ENCODE peak calls at places on chromosomes 7 and 10, in nine cellular contexts. N, H, Z, A, M, F, Q, I and U are unnamed samples.

GRCh38 chr7:27972272-27972671 is 208.3 kb downstream of the JAZF1 start:
- DNase-seq in N (peak; percentile 49), H (no peak), Z (no peak), A (no peak), M (no peak), F (no peak), Q (no peak), I (no peak), U (no peak)

GRCh38 chr7:80916770-80917681 is 1.8 kb downstream of the SEMA3C start:
- DNase-seq in N (no peak), H (peak; percentile 86), Z (peak; percentile 74), A (no peak), M (no peak), F (peak; percentile 72), Q (peak; percentile 15), I (peak; percentile 28), U (no peak)

GRCh38 chr10:97017474-97017903 is 168.3 kb downstream of the SLIT1 start:
- DNase-seq in N (no peak), H (no peak), Z (no peak), A (no peak), M (no peak), F (no peak), Q (no peak), I (no peak), U (no peak)

GRCh38 chr7:21159506-21159905 is 268.4 kb upstream of the SP4 start:
- DNase-seq in N (no peak), H (no peak), Z (no peak), A (no peak), M (no peak), F (no peak), Q (no peak), I (no peak), U (no peak)

GRCh38 chr10:112792487-112793196 is 157.4 kb upstream of the TCF7L2 start:
- DNase-seq in N (no peak), H (peak; percentile 25), Z (peak; percentile 34), A (no peak), M (no peak), F (peak; percentile 76), Q (no peak), I (no peak), U (no peak)

GRCh38 chr7:138610671-138611170 is 90.4 kb downstream of the SVOPL start:
- DNase-seq in N (no peak), H (no peak), Z (no peak), A (no peak), M (no peak), F (no peak), Q (no peak), I (no peak), U (no peak)

GRCh38 chr7:112414855-112415490 is 35.3 kb upstream of the IFRD1 start:
- DNase-seq in N (peak; percentile 20), H (no peak), Z (peak; percentile 47), A (no peak), M (no peak), F (peak; percentile 65), Q (peak; percentile 56), I (peak; percentile 70), U (no peak)

GRCh38 chr7:29327455-29327854 is 132.9 kb downstream of the CHN2 start:
- DNase-seq in N (no peak), H (no peak), Z (no peak), A (no peak), M (no peak), F (no peak), Q (no peak), I (peak; percentile 94), U (no peak)

GRCh38 chr10:34816067-34817002 is 1.2 kb upstream of the PARD3 start:
- DNase-seq in N (no peak), H (peak; percentile 45), Z (peak; percentile 39), A (no peak), M (no peak), F (peak; percentile 54), Q (no peak), I (no peak), U (peak; percentile 44)

GRCh38 chr10:132048294-132048667 is 17.5 kb upstream of the JAKMIP3 start:
- DNase-seq in N (no peak), H (no peak), Z (no peak), A (no peak), M (no peak), F (no peak), Q (no peak), I (peak; percentile 2), U (no peak)

GRCh38 chr7:48962821-48963505 is 38.6 kb downstream of the CDC14C start:
- DNase-seq in N (no peak), H (peak; percentile 18), Z (no peak), A (no peak), M (no peak), F (no peak), Q (no peak), I (no peak), U (no peak)

GRCh38 chr10:29689001-29689400 is 54.2 kb upstream of the SVIL start:
- DNase-seq in N (no peak), H (peak; percentile 81), Z (peak; percentile 71), A (no peak), M (no peak), F (peak; percentile 73), Q (peak; percentile 20), I (no peak), U (no peak)

GRCh38 chr7:17130281-17131059 is 168.0 kb upstream of the AHR start:
- DNase-seq in N (no peak), H (peak; percentile 90), Z (peak; percentile 74), A (no peak), M (no peak), F (peak; percentile 87), Q (peak; percentile 30), I (peak; percentile 21), U (no peak)

GRCh38 chr10:119859422-119860258 is 13.0 kb downstream of the MCMBP start:
- DNase-seq in N (no peak), H (peak; percentile 67), Z (peak; percentile 46), A (no peak), M (no peak), F (peak; percentile 67), Q (peak; percentile 57), I (peak; percentile 40), U (no peak)

GRCh38 chr7:151517601-151518104 is 2.0 kb downstream of the RHEB start:
- DNase-seq in N (no peak), H (no peak), Z (no peak), A (no peak), M (no peak), F (no peak), Q (no peak), I (no peak), U (no peak)

GRCh38 chr7:31372538-31372937 is 32.0 kb upstream of the NEUROD6 start:
- DNase-seq in N (no peak), H (no peak), Z (no peak), A (no peak), M (no peak), F (no peak), Q (no peak), I (no peak), U (no peak)

GRCh38 chr10:130728531-130729215 is 582.8 kb downstream of the TCERG1L start:
- DNase-seq in N (no peak), H (no peak), Z (no peak), A (no peak), M (no peak), F (no peak), Q (no peak), I (no peak), U (no peak)

GRCh38 chr10:70820976-70821750 is 5.4 kb downstream of the SGPL1 start:
- DNase-seq in N (no peak), H (no peak), Z (no peak), A (no peak), M (no peak), F (no peak), Q (no peak), I (no peak), U (no peak)

GRCh38 chr7:159107052-159107892 is 37.4 kb downstream of the VIPR2 start:
- DNase-seq in N (no peak), H (no peak), Z (no peak), A (no peak), M (no peak), F (no peak), Q (no peak), I (peak; percentile 37), U (no peak)

GRCh38 chr10:1551636-1552338 is 185.5 kb downstream of the ADARB2 start:
- DNase-seq in N (no peak), H (no peak), Z (no peak), A (no peak), M (no peak), F (no peak), Q (no peak), I (peak; percentile 87), U (no peak)

GRCh38 chr7:155251831-155252230 is 45.8 kb upstream of the INSIG1 start:
- DNase-seq in N (no peak), H (no peak), Z (no peak), A (no peak), M (no peak), F (no peak), Q (no peak), I (no peak), U (no peak)

GRCh38 chr10:74924251-74924954 is 98.0 kb downstream of the KAT6B start:
- DNase-seq in N (no peak), H (peak; percentile 89), Z (peak; percentile 93), A (no peak), M (no peak), F (peak; percentile 93), Q (no peak), I (no peak), U (no peak)

GRCh38 chr10:15485684-15486316 is 114.7 kb upstream of the FAM171A1 start:
- DNase-seq in N (no peak), H (peak; percentile 77), Z (peak; percentile 67), A (no peak), M (no peak), F (peak; percentile 93), Q (peak; percentile 24), I (no peak), U (no peak)

GRCh38 chr7:123241809-123242208 is 42.0 kb upstream of the SLC13A1 start:
- DNase-seq in N (no peak), H (no peak), Z (no peak), A (no peak), M (no peak), F (no peak), Q (no peak), I (peak; percentile 73), U (no peak)

GRCh38 chr10:89458760-89459159 is 44.4 kb downstream of the IFIT5 start:
- DNase-seq in N (no peak), H (no peak), Z (peak; percentile 16), A (no peak), M (no peak), F (peak; percentile 46), Q (no peak), I (no peak), U (no peak)

GRCh38 chr10:28090506-28090905 is 91.6 kb upstream of the ODAD2 start:
- DNase-seq in N (no peak), H (no peak), Z (no peak), A (no peak), M (no peak), F (no peak), Q (no peak), I (no peak), U (no peak)

GRCh38 chr7:40597517-40597916 is 462.7 kb downstream of the SUGCT start:
- DNase-seq in N (no peak), H (no peak), Z (no peak), A (no peak), M (no peak), F (no peak), Q (no peak), I (no peak), U (no peak)

GRCh38 chr7:29598607-29599006 is 35.0 kb downstream of the PRR15 start:
- DNase-seq in N (no peak), H (no peak), Z (no peak), A (no peak), M (no peak), F (no peak), Q (no peak), I (peak; percentile 59), U (no peak)

GRCh38 chr7:40899651-40900507 is 765.1 kb downstream of the SUGCT start:
- DNase-seq in N (no peak), H (no peak), Z (peak; percentile 25), A (no peak), M (no peak), F (no peak), Q (no peak), I (no peak), U (no peak)

GRCh38 chr10:70379581-70380176 is 2.7 kb downstream of the LRRC20 start:
- DNase-seq in N (no peak), H (no peak), Z (no peak), A (no peak), M (no peak), F (no peak), Q (peak; percentile 50), I (peak; percentile 9), U (no peak)

GRCh38 chr7:65371468-65371867 is 2.2 kb upstream of the ZNF92 start:
- DNase-seq in N (no peak), H (no peak), Z (no peak), A (no peak), M (no peak), F (peak; percentile 46), Q (no peak), I (peak; percentile 13), U (no peak)